ENCODE peak calls at places on chromosomes 16 and 17, in six cellular contexts. One of them, this sample, is unnamed.

GRCh38 chr16:70575376-70575775 is 51.8 kb downstream of the SF3B3 start:
- DNase-seq in activated naive CD4-positive, alpha-beta T cell treated with Interleukin-2 at 50 U/mL for 16 hours: no peak
- DNase-seq in effector memory CD4-positive, alpha-beta T cell: no peak
- DNase-seq in progenitor cell of endocrine pancreas: no peak
- DNase-seq in EL: no peak
- DNase-seq in NB4: no peak
- DNase-seq in this sample: no peak

GRCh38 chr16:48054881-48055601 is 100.8 kb downstream of the ABCC12 start:
- DNase-seq in activated naive CD4-positive, alpha-beta T cell treated with Interleukin-2 at 50 U/mL for 16 hours: peak
- DNase-seq in effector memory CD4-positive, alpha-beta T cell: no peak
- DNase-seq in progenitor cell of endocrine pancreas: peak
- DNase-seq in EL: peak
- DNase-seq in NB4: peak
- DNase-seq in this sample: peak

GRCh38 chr16:57262841-57263584 is 18.0 kb downstream of the ARL2BP start:
- DNase-seq in activated naive CD4-positive, alpha-beta T cell treated with Interleukin-2 at 50 U/mL for 16 hours: no peak
- DNase-seq in effector memory CD4-positive, alpha-beta T cell: no peak
- DNase-seq in progenitor cell of endocrine pancreas: no peak
- DNase-seq in EL: no peak
- DNase-seq in NB4: no peak
- DNase-seq in this sample: no peak

GRCh38 chr17:15952916-15953865 is 8.3 kb downstream of the ADORA2B start:
- DNase-seq in activated naive CD4-positive, alpha-beta T cell treated with Interleukin-2 at 50 U/mL for 16 hours: no peak
- DNase-seq in effector memory CD4-positive, alpha-beta T cell: no peak
- DNase-seq in progenitor cell of endocrine pancreas: no peak
- DNase-seq in EL: no peak
- DNase-seq in NB4: no peak
- DNase-seq in this sample: no peak

GRCh38 chr17:65498831-65499230 is 62.6 kb downstream of the AXIN2 start:
- DNase-seq in activated naive CD4-positive, alpha-beta T cell treated with Interleukin-2 at 50 U/mL for 16 hours: no peak
- DNase-seq in effector memory CD4-positive, alpha-beta T cell: no peak
- DNase-seq in progenitor cell of endocrine pancreas: no peak
- DNase-seq in EL: no peak
- DNase-seq in NB4: no peak
- DNase-seq in this sample: no peak

GRCh38 chr17:18027280-18027679 is 11.7 kb downstream of the ATPAF2 start:
- DNase-seq in activated naive CD4-positive, alpha-beta T cell treated with Interleukin-2 at 50 U/mL for 16 hours: no peak
- DNase-seq in effector memory CD4-positive, alpha-beta T cell: no peak
- DNase-seq in progenitor cell of endocrine pancreas: no peak
- DNase-seq in EL: no peak
- DNase-seq in NB4: no peak
- DNase-seq in this sample: no peak

GRCh38 chr17:72421128-72422092 is 300.6 kb downstream of the SOX9 start:
- DNase-seq in activated naive CD4-positive, alpha-beta T cell treated with Interleukin-2 at 50 U/mL for 16 hours: peak
- DNase-seq in effector memory CD4-positive, alpha-beta T cell: no peak
- DNase-seq in progenitor cell of endocrine pancreas: no peak
- DNase-seq in EL: peak
- DNase-seq in NB4: peak
- DNase-seq in this sample: peak

GRCh38 chr17:7884581-7885356 is 3.8 kb upstream of the CHD3 start:
- DNase-seq in activated naive CD4-positive, alpha-beta T cell treated with Interleukin-2 at 50 U/mL for 16 hours: peak
- DNase-seq in effector memory CD4-positive, alpha-beta T cell: peak
- DNase-seq in progenitor cell of endocrine pancreas: no peak
- DNase-seq in EL: peak
- DNase-seq in NB4: peak
- DNase-seq in this sample: no peak

GRCh38 chr17:67434061-67434525 is 57.0 kb downstream of the PITPNC1 start:
- DNase-seq in activated naive CD4-positive, alpha-beta T cell treated with Interleukin-2 at 50 U/mL for 16 hours: peak
- DNase-seq in effector memory CD4-positive, alpha-beta T cell: peak
- DNase-seq in progenitor cell of endocrine pancreas: no peak
- DNase-seq in EL: no peak
- DNase-seq in NB4: peak
- DNase-seq in this sample: no peak

GRCh38 chr17:78421084-78421533 is 42.7 kb downstream of the PGS1 start:
- DNase-seq in activated naive CD4-positive, alpha-beta T cell treated with Interleukin-2 at 50 U/mL for 16 hours: no peak
- DNase-seq in effector memory CD4-positive, alpha-beta T cell: no peak
- DNase-seq in progenitor cell of endocrine pancreas: no peak
- DNase-seq in EL: no peak
- DNase-seq in NB4: no peak
- DNase-seq in this sample: no peak

GRCh38 chr17:45307290-45308015 is 9.4 kb downstream of the MAP3K14 start:
- DNase-seq in activated naive CD4-positive, alpha-beta T cell treated with Interleukin-2 at 50 U/mL for 16 hours: peak
- DNase-seq in effector memory CD4-positive, alpha-beta T cell: no peak
- DNase-seq in progenitor cell of endocrine pancreas: no peak
- DNase-seq in EL: peak
- DNase-seq in NB4: peak
- DNase-seq in this sample: peak

GRCh38 chr16:75250809-75251279 is 580 bp downstream of the BCAR1 start:
- DNase-seq in activated naive CD4-positive, alpha-beta T cell treated with Interleukin-2 at 50 U/mL for 16 hours: peak
- DNase-seq in effector memory CD4-positive, alpha-beta T cell: no peak
- DNase-seq in progenitor cell of endocrine pancreas: peak
- DNase-seq in EL: no peak
- DNase-seq in NB4: peak
- DNase-seq in this sample: peak

GRCh38 chr17:75897076-75898019 is 597 bp upstream of the TRIM65 start:
- DNase-seq in activated naive CD4-positive, alpha-beta T cell treated with Interleukin-2 at 50 U/mL for 16 hours: no peak
- DNase-seq in effector memory CD4-positive, alpha-beta T cell: no peak
- DNase-seq in progenitor cell of endocrine pancreas: no peak
- DNase-seq in EL: no peak
- DNase-seq in NB4: no peak
- DNase-seq in this sample: no peak

This sample was measured in astrocyte of the spinal cord.